ENCODE peak calls at places on chromosomes 11 and 22, in five cellular contexts. N is transverse colon; M is right lobe of liver; U is upper lobe of right lung; G is CD8-positive, alpha-beta T cell. W is an unnamed sample.
A peak's percentile ranks its signal among the peaks of the same experiment; 100 is the strongest.

GRCh38 chr22:27124336-27125023 is 467.1 kb downstream of the MIAT start:
- DNase-seq in G (no peak), M (no peak), N (peak; percentile 23), U (no peak), W (no peak)

GRCh38 chr22:30423296-30423958 is 2.1 kb upstream of the MTFP1 start:
- DNase-seq in M (peak; percentile 63), G (peak; percentile 38), N (peak; percentile 56), U (peak; percentile 88), W (peak; percentile 61)

GRCh38 chr11:35680506-35680905 is 17.9 kb downstream of the TRIM44 start:
- DNase-seq in M (no peak), N (no peak), G (no peak), U (no peak), W (no peak)

GRCh38 chr22:26172389-26172990 is 3.2 kb downstream of the SEZ6L start:
- DNase-seq in G (peak; percentile 13), N (peak; percentile 33), M (peak; percentile 35), U (no peak), W (peak; percentile 17)

GRCh38 chr11:120317689-120318195 is 7.4 kb upstream of the TLCD5 start:
- DNase-seq in N (no peak), U (no peak), G (no peak), M (no peak), W (no peak)

GRCh38 chr22:38126928-38127668 is 16.6 kb upstream of the BAIAP2L2 start:
- DNase-seq in M (no peak), N (no peak), U (no peak), G (no peak), W (no peak)

GRCh38 chr11:12239396-12240298 is 129.3 kb downstream of the MICAL2 start:
- DNase-seq in G (no peak), M (peak; percentile 34), N (no peak), U (no peak), W (no peak)

GRCh38 chr11:119585038-119585666 is 143.8 kb downstream of the NECTIN1 start:
- DNase-seq in U (no peak), M (peak; percentile 59), G (no peak), N (peak; percentile 10), W (no peak)

GRCh38 chr11:6757373-6757967 is 14.3 kb downstream of the OR2AG2 start:
- DNase-seq in U (no peak), M (peak; percentile 32), N (peak; percentile 60), G (peak; percentile 70), W (peak; percentile 46)

GRCh38 chr22:32758866-32759385 is 42.6 kb upstream of the TIMP3 start:
- DNase-seq in M (no peak), U (no peak), N (no peak), G (no peak), W (no peak)

GRCh38 chr22:46251266-46251665 is 1.2 kb upstream of the CDPF1 start:
- DNase-seq in G (no peak), M (no peak), N (no peak), U (no peak), W (no peak)

GRCh38 chr11:69536406-69536805 is 54.9 kb downstream of the LINC01488 start:
- DNase-seq in M (no peak), N (no peak), U (peak; percentile 53), G (no peak), W (no peak)

GRCh38 chr22:44191036-44191454 is 10.3 kb downstream of the PARVG start:
- DNase-seq in N (no peak), M (no peak), G (no peak), U (peak; percentile 48), W (no peak)

GRCh38 chr11:66438009-66438503 is 592 bp downstream of the MRPL11 start:
- DNase-seq in M (no peak), G (no peak), U (no peak), N (no peak), W (no peak)

GRCh38 chr11:3723014-3723708 is 52.0 kb upstream of the CHRNA10 start:
- DNase-seq in N (no peak), M (no peak), G (no peak), U (no peak), W (peak; percentile 81)

GRCh38 chr11:69094915-69095290 is 46.2 kb downstream of the TPCN2 start:
- DNase-seq in U (no peak), N (no peak), M (no peak), G (no peak), W (no peak)

GRCh38 chr11:77244277-77245014 is 57.0 kb downstream of the GDPD4 start:
- DNase-seq in N (no peak), U (no peak), G (no peak), M (no peak), W (peak; percentile 69)

GRCh38 chr11:85821636-85822035 is 10.7 kb upstream of the SYTL2 start:
- DNase-seq in G (no peak), U (no peak), M (no peak), N (peak; percentile 45), W (no peak)

GRCh38 chr22:29072193-29072978 is 449 bp upstream of the KREMEN1 start:
- DNase-seq in G (peak; percentile 75), U (peak; percentile 97), N (peak; percentile 97), M (peak; percentile 98), W (peak; percentile 81)

GRCh38 chr11:111063711-111064110 is 181.8 kb upstream of the POU2AF2 start:
- DNase-seq in U (no peak), N (no peak), G (no peak), M (no peak), W (no peak)

GRCh38 chr11:105466582-105467228 is 143.2 kb upstream of the GRIA4 start:
- DNase-seq in N (no peak), G (no peak), M (no peak), U (no peak), W (peak; percentile 76)

GRCh38 chr11:1762537-1763302 is 1.0 kb downstream of the CTSD start:
- DNase-seq in N (peak; percentile 91), M (peak; percentile 83), U (peak; percentile 82), G (no peak), W (no peak)

GRCh38 chr11:32149748-32150147 is 58.9 kb downstream of the RCN1 start:
- DNase-seq in N (no peak), G (no peak), M (no peak), U (no peak), W (no peak)

GRCh38 chr22:44497218-44497903 is 672 bp downstream of the RTL6 start:
- DNase-seq in M (peak; percentile 33), N (peak; percentile 18), G (no peak), U (peak; percentile 67), W (no peak)

GRCh38 chr22:35697142-35697541 is 20.5 kb upstream of the APOL5 start:
- DNase-seq in N (no peak), U (no peak), G (no peak), M (no peak), W (no peak)

GRCh38 chr22:34951212-34951611 is 114.7 kb upstream of the ISX start:
- DNase-seq in U (no peak), N (no peak), M (no peak), G (no peak), W (no peak)

GRCh38 chr22:40182231-40182835 is 4.6 kb downstream of the TNRC6B start:
- DNase-seq in N (no peak), G (no peak), M (no peak), U (no peak), W (no peak)
- H3K4me1 ChIP-seq in N (peaks cover 64% of the 10 kb centered on the region), G (peaks cover 62% of the 10 kb centered on the region), M (no peaks in the 10 kb centered on the region), U (peaks cover 52% of the 10 kb centered on the region), W (peaks cover 33% of the 10 kb centered on the region)

DNA sequence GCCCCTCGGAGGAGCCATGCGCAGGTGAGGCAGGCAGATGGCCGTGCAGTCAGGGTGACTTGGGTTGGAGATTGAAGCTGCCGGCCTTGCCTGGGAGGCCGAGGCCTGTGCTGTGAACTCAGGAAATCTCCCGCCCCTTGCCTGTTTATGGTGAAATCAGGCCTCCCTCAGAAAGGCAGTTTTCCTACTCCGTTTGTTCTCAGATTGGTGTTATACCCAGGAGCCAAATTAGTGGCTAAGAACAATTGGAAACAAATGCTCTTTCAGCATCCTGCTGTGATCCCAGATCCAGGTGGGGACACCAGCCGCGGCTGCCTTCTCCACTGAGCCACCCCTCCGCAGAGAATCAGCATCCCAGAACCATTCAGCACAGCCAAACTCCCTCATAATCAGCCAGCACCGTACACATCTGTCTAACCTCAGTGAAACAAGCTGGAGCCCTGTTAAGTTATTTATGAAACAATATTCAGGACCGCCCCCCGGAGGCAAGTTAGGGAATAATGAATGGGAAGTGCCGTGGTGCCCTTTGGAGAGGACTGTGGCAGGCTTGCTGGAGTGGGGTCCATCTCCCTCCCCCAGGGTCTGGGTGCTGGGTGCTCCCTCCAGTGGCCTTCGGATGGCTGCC is 60.0 kb downstream of the PKNOX2 start:
- DNase-seq in G (no peak), M (no peak), N (no peak), U (no peak), W (no peak)
- TF ChIP-seq CTCF in G (no peak), M (peak; percentile 26), N (no peak), U (peak; percentile 22), W (peak; percentile 48)

GRCh38 chr22:49657275-49657973 is 170.2 kb downstream of the BRD1 start:
- DNase-seq in U (peak; percentile 77), M (peak; percentile 74), N (peak; percentile 68), G (peak; percentile 72), W (no peak)

GRCh38 chr22:49658902-49659280 is 168.8 kb downstream of the BRD1 start:
- DNase-seq in U (peak; percentile 6), G (no peak), M (no peak), N (no peak), W (no peak)

GRCh38 chr22:49655168-49655812 is 172.4 kb downstream of the BRD1 start:
- DNase-seq in N (no peak), M (no peak), G (no peak), U (no peak), W (no peak)

GRCh38 chr22:49657974-49658550 is 169.6 kb downstream of the BRD1 start:
- DNase-seq in N (no peak), U (peak; percentile 54), G (no peak), M (no peak), W (no peak)

DNA sequence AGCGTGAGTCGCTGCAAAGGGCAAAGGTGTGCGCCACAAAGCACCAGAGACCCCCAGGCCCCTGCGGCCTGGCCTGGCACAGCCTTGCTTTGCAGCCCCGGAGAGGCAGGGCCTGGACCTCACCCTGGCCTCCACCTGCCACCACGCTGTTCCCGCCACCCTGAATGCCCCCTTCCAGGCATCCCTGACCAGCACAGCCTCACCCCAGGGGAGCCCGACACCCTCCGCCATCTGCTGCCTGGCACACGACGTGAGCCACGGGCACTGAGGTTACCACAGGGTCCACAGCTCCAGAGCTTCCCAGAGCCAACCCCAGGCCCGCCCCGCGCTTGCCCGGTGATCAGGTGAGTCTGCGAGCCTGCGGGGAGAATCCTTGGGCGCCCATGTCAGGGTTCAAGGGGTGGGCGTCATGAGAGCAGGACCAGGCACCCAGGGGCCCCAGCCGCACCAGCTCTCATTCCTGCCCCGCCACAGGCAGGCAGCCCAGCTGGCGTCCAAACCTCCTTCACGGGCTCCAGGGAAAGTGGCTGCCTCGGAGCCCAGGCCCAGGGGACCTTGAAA is 171.3 kb downstream of the BRD1 start:
- DNase-seq in M (no peak), U (peak; percentile 59), N (no peak), G (no peak), W (no peak)
- H3K27ac ChIP-seq in M (peak overlapping the region; percentile 54), U (peak overlapping the region; percentile 39), N (peak overlapping the region; percentile 65), G (no peak overlapping the region), W (no peak overlapping the region)

DNA sequence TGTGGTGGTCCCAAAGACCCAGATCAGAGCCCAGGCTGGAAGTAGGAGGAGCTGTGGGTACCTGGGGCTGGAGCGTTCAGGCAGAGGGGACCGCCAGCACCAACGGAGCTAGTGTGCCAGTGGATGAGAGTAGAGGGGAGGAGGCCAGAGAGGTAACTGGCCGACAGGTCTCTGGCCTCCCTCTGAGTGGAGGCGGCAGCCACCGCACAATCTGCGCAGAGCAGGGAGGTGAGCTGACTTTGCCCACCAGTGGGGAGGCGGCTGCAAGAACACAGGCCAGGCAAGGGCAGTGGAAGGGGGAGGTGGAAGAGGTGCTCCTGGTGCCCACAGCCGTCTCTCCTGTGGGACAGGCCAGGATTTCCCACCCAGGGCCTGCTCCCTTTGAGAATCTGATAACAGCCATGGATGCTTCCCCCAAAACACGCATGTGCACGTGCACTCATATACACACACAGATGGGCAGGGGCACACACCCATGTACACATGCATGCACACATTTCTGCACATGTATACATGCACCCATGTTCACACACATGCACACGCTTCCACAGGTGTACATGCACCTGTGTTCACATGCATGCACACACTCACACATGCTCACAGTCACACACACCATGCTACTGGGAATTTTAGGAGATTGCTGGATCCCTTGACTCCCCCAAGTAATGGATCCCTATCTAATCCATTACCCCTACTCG is 6.4 kb upstream of the MGAT3 start:
- DNase-seq in M (no peak), U (no peak), G (no peak), N (no peak), W (no peak)
- H3K4me1 ChIP-seq in M (no peaks in the 10 kb centered on the region), U (no peaks in the 10 kb centered on the region), G (peaks cover 42% of the 10 kb centered on the region), N (peaks cover 3% of the 10 kb centered on the region), W (no peaks in the 10 kb centered on the region)